ENCODE peak calls at places on chromosome 19, in nine cellular contexts. One of them, this sample, is unnamed. For H3K9me3, the result is how much of the 10 kb centered on the place peaks cover.

GRCh38 chr19:40604647-40605200 is 3.6 kb downstream of the LTBP4 start:
- DNase-seq in PC-3: peak
- DNase-seq in CD4-positive, alpha-beta memory T cell: no peak
- DNase-seq in thyroid gland: no peak
- DNase-seq in tibial nerve: no peak
- DNase-seq in CD8-positive, alpha-beta T cell: no peak
- DNase-seq in right lobe of liver: no peak
- DNase-seq in psoas muscle: no peak
- DNase-seq in pancreas: no peak
- DNase-seq in this sample: no peak

GRCh38 chr19:1027020-1027952 is 878 bp downstream of the CNN2 start:
- DNase-seq in PC-3: no peak
- DNase-seq in CD4-positive, alpha-beta memory T cell: peak
- DNase-seq in thyroid gland: peak
- DNase-seq in tibial nerve: no peak
- DNase-seq in CD8-positive, alpha-beta T cell: peak
- DNase-seq in right lobe of liver: no peak
- DNase-seq in psoas muscle: no peak
- DNase-seq in pancreas: no peak
- DNase-seq in this sample: no peak

GRCh38 chr19:19021115-19021514 is 12.2 kb downstream of the SUGP2 start:
- DNase-seq in PC-3: no peak
- DNase-seq in CD4-positive, alpha-beta memory T cell: no peak
- DNase-seq in thyroid gland: no peak
- DNase-seq in tibial nerve: no peak
- DNase-seq in CD8-positive, alpha-beta T cell: no peak
- DNase-seq in right lobe of liver: no peak
- DNase-seq in psoas muscle: no peak
- DNase-seq in pancreas: no peak
- DNase-seq in this sample: no peak

GRCh38 chr19:55537741-55538111 is 793 bp upstream of the SBK2 start:
- DNase-seq in PC-3: no peak
- DNase-seq in CD4-positive, alpha-beta memory T cell: no peak
- DNase-seq in thyroid gland: no peak
- DNase-seq in tibial nerve: no peak
- DNase-seq in CD8-positive, alpha-beta T cell: no peak
- DNase-seq in right lobe of liver: no peak
- DNase-seq in psoas muscle: no peak
- DNase-seq in pancreas: no peak
- DNase-seq in this sample: no peak

GRCh38 chr19:42368765-42369164 is 21.3 kb downstream of the CNFN start:
- DNase-seq in PC-3: no peak
- DNase-seq in CD4-positive, alpha-beta memory T cell: no peak
- DNase-seq in thyroid gland: no peak
- DNase-seq in tibial nerve: no peak
- DNase-seq in CD8-positive, alpha-beta T cell: no peak
- DNase-seq in right lobe of liver: no peak
- DNase-seq in psoas muscle: no peak
- DNase-seq in pancreas: no peak
- DNase-seq in this sample: no peak

GRCh38 chr19:6238256-6238642 is 41.5 kb downstream of the MLLT1 start:
- DNase-seq in PC-3: no peak
- DNase-seq in CD4-positive, alpha-beta memory T cell: no peak
- DNase-seq in thyroid gland: no peak
- DNase-seq in tibial nerve: no peak
- DNase-seq in CD8-positive, alpha-beta T cell: no peak
- DNase-seq in right lobe of liver: no peak
- DNase-seq in psoas muscle: no peak
- DNase-seq in pancreas: no peak
- DNase-seq in this sample: no peak

GRCh38 chr19:35246466-35247096 is 2.2 kb upstream of the LSR start:
- DNase-seq in PC-3: no peak
- DNase-seq in CD4-positive, alpha-beta memory T cell: no peak
- DNase-seq in thyroid gland: no peak
- DNase-seq in tibial nerve: no peak
- DNase-seq in CD8-positive, alpha-beta T cell: no peak
- DNase-seq in right lobe of liver: no peak
- DNase-seq in psoas muscle: no peak
- DNase-seq in pancreas: no peak
- DNase-seq in this sample: no peak

GRCh38 chr19:3768748-3769099 is 3.3 kb downstream of the RAX2 start:
- DNase-seq in PC-3: no peak
- DNase-seq in CD4-positive, alpha-beta memory T cell: no peak
- DNase-seq in thyroid gland: no peak
- DNase-seq in tibial nerve: no peak
- DNase-seq in CD8-positive, alpha-beta T cell: no peak
- DNase-seq in right lobe of liver: no peak
- DNase-seq in psoas muscle: no peak
- DNase-seq in pancreas: no peak
- DNase-seq in this sample: no peak

GRCh38 chr19:4066176-4066606 is 508 bp downstream of the ZBTB7A start:
- DNase-seq in PC-3: no peak
- DNase-seq in CD4-positive, alpha-beta memory T cell: peak
- DNase-seq in thyroid gland: peak
- DNase-seq in tibial nerve: no peak
- DNase-seq in CD8-positive, alpha-beta T cell: peak
- DNase-seq in right lobe of liver: no peak
- DNase-seq in psoas muscle: peak
- DNase-seq in pancreas: peak
- DNase-seq in this sample: no peak

GRCh38 chr19:17026041-17026658 is 460 bp downstream of the CPAMD8 start:
- DNase-seq in PC-3: no peak
- DNase-seq in CD4-positive, alpha-beta memory T cell: no peak
- DNase-seq in thyroid gland: peak
- DNase-seq in tibial nerve: no peak
- DNase-seq in CD8-positive, alpha-beta T cell: peak
- DNase-seq in right lobe of liver: no peak
- DNase-seq in psoas muscle: no peak
- DNase-seq in pancreas: no peak
- DNase-seq in this sample: no peak

GRCh38 chr19:34066007-34066656 is 106.2 kb upstream of the LSM14A start:
- DNase-seq in PC-3: no peak
- DNase-seq in CD4-positive, alpha-beta memory T cell: no peak
- DNase-seq in thyroid gland: no peak
- DNase-seq in tibial nerve: no peak
- DNase-seq in CD8-positive, alpha-beta T cell: no peak
- DNase-seq in right lobe of liver: no peak
- DNase-seq in psoas muscle: no peak
- DNase-seq in pancreas: no peak
- DNase-seq in this sample: no peak

GRCh38 chr19:48510421-48511268 is 990 bp downstream of the LMTK3 start:
- DNase-seq in PC-3: peak
- DNase-seq in CD4-positive, alpha-beta memory T cell: peak
- DNase-seq in thyroid gland: peak
- DNase-seq in tibial nerve: peak
- DNase-seq in CD8-positive, alpha-beta T cell: peak
- DNase-seq in right lobe of liver: peak
- DNase-seq in psoas muscle: peak
- DNase-seq in pancreas: peak
- DNase-seq in this sample: no peak

GRCh38 chr19:45878043-45878794 is 7.7 kb downstream of the IRF2BP1 start:
- DNase-seq in PC-3: peak
- DNase-seq in CD4-positive, alpha-beta memory T cell: no peak
- DNase-seq in thyroid gland: no peak
- DNase-seq in tibial nerve: no peak
- DNase-seq in CD8-positive, alpha-beta T cell: no peak
- DNase-seq in right lobe of liver: peak
- DNase-seq in psoas muscle: no peak
- DNase-seq in pancreas: peak
- DNase-seq in this sample: no peak

GRCh38 chr19:3760871-3761361 is 576 bp downstream of the APBA3 start:
- DNase-seq in PC-3: no peak
- DNase-seq in CD4-positive, alpha-beta memory T cell: peak
- DNase-seq in thyroid gland: no peak
- DNase-seq in tibial nerve: no peak
- DNase-seq in CD8-positive, alpha-beta T cell: no peak
- DNase-seq in right lobe of liver: no peak
- DNase-seq in psoas muscle: no peak
- DNase-seq in pancreas: no peak
- DNase-seq in this sample: no peak

GRCh38 chr19:31317542-31317941 is 31.7 kb downstream of the TSHZ3 start:
- DNase-seq in PC-3: no peak
- DNase-seq in CD4-positive, alpha-beta memory T cell: no peak
- DNase-seq in thyroid gland: no peak
- DNase-seq in tibial nerve: no peak
- DNase-seq in CD8-positive, alpha-beta T cell: no peak
- DNase-seq in right lobe of liver: no peak
- DNase-seq in psoas muscle: no peak
- DNase-seq in pancreas: no peak
- DNase-seq in this sample: no peak

GRCh38 chr19:30512748-30513389 is 140.7 kb downstream of the ZNF536 start:
- DNase-seq in PC-3: no peak
- DNase-seq in CD4-positive, alpha-beta memory T cell: no peak
- DNase-seq in thyroid gland: no peak
- DNase-seq in tibial nerve: no peak
- DNase-seq in CD8-positive, alpha-beta T cell: no peak
- DNase-seq in right lobe of liver: no peak
- DNase-seq in psoas muscle: no peak
- DNase-seq in pancreas: no peak
- DNase-seq in this sample: no peak

GRCh38 chr19:49879243-49879960 is 1.9 kb downstream of the TBC1D17 start:
- DNase-seq in PC-3: peak
- DNase-seq in CD4-positive, alpha-beta memory T cell: no peak
- DNase-seq in thyroid gland: no peak
- DNase-seq in tibial nerve: no peak
- DNase-seq in CD8-positive, alpha-beta T cell: no peak
- DNase-seq in right lobe of liver: no peak
- DNase-seq in psoas muscle: no peak
- DNase-seq in pancreas: no peak
- DNase-seq in this sample: no peak

GRCh38 chr19:48553676-48554384 is 1.9 kb downstream of the SULT2B1 start:
- DNase-seq in PC-3: peak
- DNase-seq in CD4-positive, alpha-beta memory T cell: no peak
- DNase-seq in thyroid gland: peak
- DNase-seq in tibial nerve: no peak
- DNase-seq in CD8-positive, alpha-beta T cell: no peak
- DNase-seq in right lobe of liver: no peak
- DNase-seq in psoas muscle: peak
- DNase-seq in pancreas: no peak
- DNase-seq in this sample: no peak

GRCh38 chr19:49552749-49553148 is 24.9 kb downstream of the RCN3 start:
- DNase-seq in PC-3: no peak
- DNase-seq in CD4-positive, alpha-beta memory T cell: peak
- DNase-seq in thyroid gland: no peak
- DNase-seq in tibial nerve: no peak
- DNase-seq in CD8-positive, alpha-beta T cell: no peak
- DNase-seq in right lobe of liver: no peak
- DNase-seq in psoas muscle: no peak
- DNase-seq in pancreas: no peak
- DNase-seq in this sample: no peak

GRCh38 chr19:17937371-17937900 is 4.6 kb downstream of the CCDC124 start:
- DNase-seq in PC-3: no peak
- DNase-seq in CD4-positive, alpha-beta memory T cell: no peak
- DNase-seq in thyroid gland: no peak
- DNase-seq in tibial nerve: no peak
- DNase-seq in CD8-positive, alpha-beta T cell: no peak
- DNase-seq in right lobe of liver: no peak
- DNase-seq in psoas muscle: no peak
- DNase-seq in pancreas: no peak
- DNase-seq in this sample: no peak

GRCh38 chr19:23547156-23547555 is 139.9 kb downstream of the ZNF675 start:
- DNase-seq in PC-3: no peak
- DNase-seq in CD4-positive, alpha-beta memory T cell: no peak
- DNase-seq in thyroid gland: no peak
- DNase-seq in tibial nerve: no peak
- DNase-seq in CD8-positive, alpha-beta T cell: no peak
- DNase-seq in right lobe of liver: no peak
- DNase-seq in psoas muscle: no peak
- DNase-seq in pancreas: no peak
- DNase-seq in this sample: no peak
- H3K9me3 ChIP-seq in PC-3: under half
- H3K9me3 ChIP-seq in CD4-positive, alpha-beta memory T cell: under half
- H3K9me3 ChIP-seq in thyroid gland: under half
- H3K9me3 ChIP-seq in tibial nerve: under half
- H3K9me3 ChIP-seq in CD8-positive, alpha-beta T cell: under half
- H3K9me3 ChIP-seq in right lobe of liver: under half
- H3K9me3 ChIP-seq in psoas muscle: under half
- H3K9me3 ChIP-seq in pancreas: under half
- H3K9me3 ChIP-seq in this sample: under half

GRCh38 chr19:12113121-12113520 is 27.0 kb downstream of the ZNF20 start:
- DNase-seq in PC-3: no peak
- DNase-seq in CD4-positive, alpha-beta memory T cell: no peak
- DNase-seq in thyroid gland: no peak
- DNase-seq in tibial nerve: no peak
- DNase-seq in CD8-positive, alpha-beta T cell: no peak
- DNase-seq in right lobe of liver: no peak
- DNase-seq in psoas muscle: no peak
- DNase-seq in pancreas: no peak
- DNase-seq in this sample: no peak
- H3K9me3 ChIP-seq in PC-3: under half
- H3K9me3 ChIP-seq in CD4-positive, alpha-beta memory T cell: under half
- H3K9me3 ChIP-seq in thyroid gland: under half
- H3K9me3 ChIP-seq in tibial nerve: under half
- H3K9me3 ChIP-seq in CD8-positive, alpha-beta T cell: under half
- H3K9me3 ChIP-seq in right lobe of liver: under half
- H3K9me3 ChIP-seq in psoas muscle: under half
- H3K9me3 ChIP-seq in pancreas: under half
- H3K9me3 ChIP-seq in this sample: under half

DNA sequence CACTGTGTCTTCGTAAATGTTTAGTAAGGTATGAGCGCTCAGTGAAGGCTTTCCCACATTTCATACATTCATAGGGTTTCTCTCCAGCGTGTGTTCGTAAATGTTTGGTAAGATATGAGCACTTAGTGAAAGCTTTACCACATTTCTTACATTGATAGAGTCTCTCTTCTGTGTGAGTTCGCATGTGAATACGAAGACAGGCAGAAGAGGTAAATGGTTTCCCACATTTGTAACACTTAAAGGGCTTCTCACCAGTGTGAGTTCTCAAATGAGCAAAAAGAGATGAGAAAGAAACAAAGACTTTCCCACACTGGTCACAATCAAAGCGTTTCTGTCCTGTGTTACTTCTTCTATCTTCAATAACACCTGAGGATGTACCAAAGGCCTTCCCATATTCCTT is 31.3 kb downstream of the ZNF560 start:
- DNase-seq in PC-3: no peak
- DNase-seq in CD4-positive, alpha-beta memory T cell: no peak
- DNase-seq in thyroid gland: no peak
- DNase-seq in tibial nerve: no peak
- DNase-seq in CD8-positive, alpha-beta T cell: no peak
- DNase-seq in right lobe of liver: no peak
- DNase-seq in psoas muscle: no peak
- DNase-seq in pancreas: no peak
- DNase-seq in this sample: no peak
- H3K9me3 ChIP-seq in PC-3: half or more
- H3K9me3 ChIP-seq in CD4-positive, alpha-beta memory T cell: under half
- H3K9me3 ChIP-seq in thyroid gland: under half
- H3K9me3 ChIP-seq in tibial nerve: under half
- H3K9me3 ChIP-seq in CD8-positive, alpha-beta T cell: under half
- H3K9me3 ChIP-seq in right lobe of liver: under half
- H3K9me3 ChIP-seq in psoas muscle: under half
- H3K9me3 ChIP-seq in pancreas: under half
- H3K9me3 ChIP-seq in this sample: under half

GRCh38 chr19:52585101-52585500 is 15.0 kb downstream of the ZNF701 start:
- DNase-seq in PC-3: no peak
- DNase-seq in CD4-positive, alpha-beta memory T cell: no peak
- DNase-seq in thyroid gland: no peak
- DNase-seq in tibial nerve: no peak
- DNase-seq in CD8-positive, alpha-beta T cell: no peak
- DNase-seq in right lobe of liver: no peak
- DNase-seq in psoas muscle: no peak
- DNase-seq in pancreas: no peak
- DNase-seq in this sample: no peak

GRCh38 chr19:52585604-52586003 is 15.5 kb downstream of the ZNF701 start:
- DNase-seq in PC-3: no peak
- DNase-seq in CD4-positive, alpha-beta memory T cell: no peak
- DNase-seq in thyroid gland: no peak
- DNase-seq in tibial nerve: no peak
- DNase-seq in CD8-positive, alpha-beta T cell: no peak
- DNase-seq in right lobe of liver: no peak
- DNase-seq in psoas muscle: no peak
- DNase-seq in pancreas: no peak
- DNase-seq in this sample: no peak

GRCh38 chr19:52584686-52585085 is 14.6 kb downstream of the ZNF701 start:
- DNase-seq in PC-3: no peak
- DNase-seq in CD4-positive, alpha-beta memory T cell: no peak
- DNase-seq in thyroid gland: no peak
- DNase-seq in tibial nerve: no peak
- DNase-seq in CD8-positive, alpha-beta T cell: no peak
- DNase-seq in right lobe of liver: no peak
- DNase-seq in psoas muscle: no peak
- DNase-seq in pancreas: no peak
- DNase-seq in this sample: no peak
- H3K9me3 ChIP-seq in PC-3: under half
- H3K9me3 ChIP-seq in CD4-positive, alpha-beta memory T cell: under half
- H3K9me3 ChIP-seq in thyroid gland: under half
- H3K9me3 ChIP-seq in tibial nerve: under half
- H3K9me3 ChIP-seq in CD8-positive, alpha-beta T cell: under half
- H3K9me3 ChIP-seq in right lobe of liver: under half
- H3K9me3 ChIP-seq in psoas muscle: under half
- H3K9me3 ChIP-seq in pancreas: under half
- H3K9me3 ChIP-seq in this sample: under half

This sample was measured in thoracic aorta.